ENCODE peak calls at places on chromosomes 7 and 10, in four cellular contexts. R is GM12878, O is H1, X is HepG2. Y is an unnamed sample. For H3K9me3, the result is how much of the 10 kb centered on the place peaks cover.

GRCh38 chr10:104220515-104220914 is 11.6 kb downstream of the CFAP43 start:
- DNase-seq in R (no peak), O (no peak), X (peak), Y (no peak)

GRCh38 chr10:110368002-110368401 is 63.3 kb upstream of the SMNDC1 start:
- DNase-seq in R (no peak), O (no peak), X (no peak), Y (no peak)

GRCh38 chr7:24125765-24126164 is 158.2 kb upstream of the NPY start:
- DNase-seq in R (no peak), O (no peak), X (no peak), Y (no peak)

GRCh38 chr10:29535012-29535777 is 99.6 kb downstream of the SVIL start:
- DNase-seq in R (no peak), O (no peak), X (peak), Y (peak)

GRCh38 chr10:61163403-61163802 is 219.4 kb upstream of the RHOBTB1 start:
- DNase-seq in R (no peak), O (no peak), X (no peak), Y (no peak)

GRCh38 chr7:151245360-151246160 is 2.9 kb downstream of the SMARCD3 start:
- DNase-seq in R (no peak), O (no peak), X (no peak), Y (no peak)

GRCh38 chr7:39271386-39271785 is 293.7 kb downstream of the POU6F2 start:
- DNase-seq in R (no peak), O (no peak), X (no peak), Y (no peak)

GRCh38 chr7:75808106-75808505 is 5.5 kb downstream of the CCL24 start:
- DNase-seq in R (no peak), O (no peak), X (no peak), Y (no peak)

GRCh38 chr10:118587881-118588651 is 7.4 kb downstream of the PRLHR start:
- DNase-seq in R (no peak), O (no peak), X (no peak), Y (no peak)

GRCh38 chr10:109933984-109934565 is 10.8 kb upstream of the XPNPEP1 start:
- DNase-seq in R (no peak), O (no peak), X (no peak), Y (peak)

GRCh38 chr10:103544657-103545310 is 51.3 kb downstream of the NEURL1 start:
- DNase-seq in R (no peak), O (no peak), X (no peak), Y (no peak)

GRCh38 chr10:52956451-52956850 is 183.9 kb upstream of the MBL2 start:
- DNase-seq in R (no peak), O (no peak), X (peak), Y (no peak)

GRCh38 chr10:112296908-112297331 is 13.7 kb downstream of the TECTB start:
- DNase-seq in R (no peak), O (no peak), X (peak), Y (no peak)

GRCh38 chr7:131011976-131012375 is 278.0 kb upstream of the KLF14 start:
- DNase-seq in R (no peak), O (no peak), X (no peak), Y (no peak)

GRCh38 chr10:3836222-3836820 is 51.3 kb upstream of the KLF6 start:
- DNase-seq in R (peak), O (no peak), X (no peak), Y (no peak)

GRCh38 chr10:119769886-119770285 is 44.0 kb downstream of the INPP5F start:
- DNase-seq in R (no peak), O (no peak), X (no peak), Y (no peak)

GRCh38 chr7:121001932-121002754 is 13.6 kb downstream of the CPED1 start:
- DNase-seq in R (no peak), O (no peak), X (no peak), Y (no peak)

GRCh38 chr7:117041007-117041406 is 87.7 kb downstream of the ST7 start:
- DNase-seq in R (peak), O (no peak), X (no peak), Y (no peak)

GRCh38 chr7:98995523-98996161 is 117.3 kb downstream of the TRRAP start:
- DNase-seq in R (no peak), O (no peak), X (no peak), Y (no peak)

GRCh38 chr7:73810991-73811360 is 19.8 kb upstream of the CLDN4 start:
- DNase-seq in R (no peak), O (no peak), X (no peak), Y (no peak)

GRCh38 chr10:51926336-51926735 is 226.9 kb upstream of the CSTF2T start:
- DNase-seq in R (no peak), O (no peak), X (no peak), Y (no peak)
- TF ChIP-seq SUZ12 in R (no peak), O (no peak), X (no peak), Y (no peak)

DNA sequence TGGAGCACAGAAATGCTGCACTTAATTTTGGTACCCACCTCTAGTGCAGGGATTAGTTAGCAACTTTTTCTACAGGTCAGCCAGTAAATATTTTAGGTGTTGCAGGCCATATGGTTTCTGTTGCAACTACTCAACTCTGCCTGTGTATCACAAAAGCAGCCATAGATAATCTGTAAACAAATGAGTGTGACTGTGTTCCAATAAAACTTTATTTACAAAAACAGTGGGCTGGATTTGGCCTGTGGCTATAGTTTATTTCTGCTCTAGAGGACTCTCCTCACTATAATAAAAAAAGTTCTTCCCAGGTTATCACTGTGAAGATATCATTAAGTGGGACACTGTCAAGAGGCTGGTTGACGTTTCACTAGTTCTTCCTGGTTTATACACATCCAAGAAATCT is 65.8 kb downstream of the DNAJC12 start:
- DNase-seq in R (no peak), O (no peak), X (no peak), Y (no peak)
- H3K9me3 ChIP-seq in R (under half), O (under half), X (under half), Y (under half)

GRCh38 chr10:116974442-116975005 is 30.5 kb downstream of the SHTN1 start:
- DNase-seq in R (no peak), O (no peak), X (no peak), Y (no peak)
- TF ChIP-seq SUZ12 in R (no peak), O (no peak), X (no peak), Y (no peak)

DNA sequence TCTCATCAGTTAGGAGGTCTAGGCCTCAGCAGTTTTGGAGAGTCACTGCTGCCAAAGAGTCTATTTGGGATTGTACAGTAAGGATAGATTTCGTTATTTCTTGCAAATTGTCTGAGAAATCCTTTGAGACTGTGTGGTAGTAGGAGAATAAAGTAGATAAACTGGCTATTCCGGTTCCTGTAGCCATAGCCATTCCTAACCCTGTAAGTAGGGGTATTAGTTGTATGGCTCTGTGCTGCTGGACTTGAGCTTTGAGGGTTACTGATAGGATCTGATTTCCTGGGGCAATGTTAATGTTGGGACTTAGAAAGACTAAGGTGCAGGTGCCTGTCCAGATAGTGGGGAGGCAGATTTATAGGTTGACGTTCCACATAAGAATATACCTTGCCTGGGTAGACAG is 36.1 kb upstream of the ZNF138 start:
- DNase-seq in R (no peak), O (no peak), X (no peak), Y (no peak)
- H3K9me3 ChIP-seq in R (under half), O (half or more), X (under half), Y (under half)

GRCh38 chr10:49092477-49092876 is 22.8 kb downstream of the VSTM4 start:
- DNase-seq in R (no peak), O (no peak), X (no peak), Y (no peak)

GRCh38 chr10:49091450-49092210 is 23.7 kb downstream of the VSTM4 start:
- DNase-seq in R (no peak), O (no peak), X (no peak), Y (no peak)

GRCh38 chr10:49089789-49090595 is 25.3 kb downstream of the VSTM4 start:
- DNase-seq in R (no peak), O (no peak), X (no peak), Y (no peak)

GRCh38 chr10:49089152-49089788 is 26.1 kb downstream of the VSTM4 start:
- DNase-seq in R (no peak), O (no peak), X (no peak), Y (no peak)

GRCh38 chr10:49090696-49091338 is 24.5 kb downstream of the VSTM4 start:
- DNase-seq in R (no peak), O (no peak), X (no peak), Y (no peak)
- TF ChIP-seq SUZ12 in R (no peak), O (no peak), X (no peak), Y (no peak)

GRCh38 chr7:155324918-155325235 is 27.2 kb downstream of the INSIG1 start:
- DNase-seq in R (no peak), O (no peak), X (no peak), Y (no peak)

GRCh38 chr7:155323001-155323638 is 25.4 kb downstream of the INSIG1 start:
- DNase-seq in R (no peak), O (no peak), X (no peak), Y (no peak)

GRCh38 chr7:155326385-155326784 is 28.7 kb downstream of the INSIG1 start:
- DNase-seq in R (no peak), O (no peak), X (no peak), Y (no peak)

GRCh38 chr7:155324012-155324917 is 26.6 kb downstream of the INSIG1 start:
- DNase-seq in R (no peak), O (no peak), X (no peak), Y (no peak)

DNA sequence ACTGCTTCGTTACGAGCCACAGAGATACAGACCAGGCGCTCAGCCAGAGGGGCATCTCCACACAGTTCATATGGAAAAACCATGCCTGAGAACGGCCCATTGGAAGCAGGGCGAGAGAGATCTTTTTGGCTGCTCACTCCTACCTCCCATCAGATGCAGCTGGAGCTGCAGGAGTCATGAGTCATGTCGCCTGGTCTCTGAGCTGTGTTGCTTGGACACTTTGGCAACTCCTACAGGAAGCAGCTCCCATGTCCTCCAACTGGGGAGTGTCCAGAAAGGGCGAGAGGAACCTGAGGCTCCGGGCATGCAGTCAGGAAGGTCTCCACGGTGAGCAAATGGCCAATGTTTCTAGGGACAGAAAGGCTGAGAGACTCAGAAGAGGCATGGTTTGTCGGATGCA is 24.9 kb downstream of the INSIG1 start:
- DNase-seq in R (no peak), O (no peak), X (no peak), Y (no peak)
- H3K9me3 ChIP-seq in R (under half), O (under half), X (under half), Y (under half)

Y was measured in NT2/D1.